ENCODE peak calls at places on chromosomes 5 and 9, in five cellular contexts. N is DMS153, T is Right ventricle myocardium inferior, G is fibroblast of mammary gland, B is cerebellum. F is an unnamed sample.

GRCh38 chr5:125274211-125274610 is 527.8 kb upstream of the ZNF608 start:
- DNase-seq in N (no peak), T (no peak), B (no peak), G (no peak), F (no peak)

GRCh38 chr5:149228610-149229297 is 42.9 kb upstream of the AFAP1L1 start:
- DNase-seq in G (peak), N (peak), T (no peak), B (peak), F (no peak)

GRCh38 chr5:109880907-109881685 is 191.4 kb downstream of the MAN2A1 start:
- DNase-seq in B (no peak), G (no peak), N (peak), T (no peak), F (no peak)

GRCh38 chr9:122315534-122315933 is 50.9 kb downstream of the MRRF start:
- DNase-seq in T (no peak), G (no peak), N (no peak), B (no peak), F (no peak)

GRCh38 chr5:103291606-103292005 is 33.0 kb downstream of the MACIR start:
- DNase-seq in N (no peak), B (no peak), G (no peak), T (no peak), F (no peak)

GRCh38 chr5:139543423-139543991 is 17.6 kb upstream of the UBE2D2 start:
- DNase-seq in N (peak), T (peak), B (no peak), G (no peak), F (no peak)

GRCh38 chr9:86193088-86193487 is 66.4 kb downstream of the C9orf153 start:
- DNase-seq in G (no peak), T (no peak), B (no peak), N (no peak), F (no peak)

GRCh38 chr9:131722260-131722659 is 17.6 kb downstream of the RAPGEF1 start:
- DNase-seq in T (peak), B (peak), N (no peak), G (no peak), F (no peak)

GRCh38 chr5:61280205-61280604 is 51.9 kb upstream of the ZSWIM6 start:
- DNase-seq in G (peak), N (peak), T (no peak), B (no peak), F (no peak)

GRCh38 chr9:74577956-74578355 is 80.8 kb downstream of the RORB start:
- DNase-seq in B (no peak), G (peak), N (no peak), T (no peak), F (no peak)

GRCh38 chr5:93886917-93887361 is 145.5 kb upstream of the POU5F2 start:
- DNase-seq in G (peak), B (no peak), T (no peak), N (no peak), F (no peak)

GRCh38 chr5:43007246-43007910 is 32.7 kb downstream of the ANXA2R start:
- DNase-seq in N (peak), T (peak), G (peak), B (no peak), F (no peak)

GRCh38 chr5:60722416-60722815 is 22.4 kb upstream of the DEPDC1B start:
- DNase-seq in T (no peak), N (peak), B (no peak), G (no peak), F (no peak)

GRCh38 chr5:50966986-50967385 is 300.5 kb downstream of the PARP8 start:
- DNase-seq in N (no peak), G (no peak), B (no peak), T (no peak), F (no peak)

F was measured in GM12878.